ENCODE peak calls at places on chromosome 12, in nine cellular contexts. One of them, this sample, is unnamed.

GRCh38 chr12:4006743-4007142 is 133.5 kb upstream of the PARP11 start:
- DNase-seq in iPS-NIHi11: no peak
- DNase-seq in activated naive CD8-positive, alpha-beta T cell treated with anti-CD3 and anti-CD28 coated beads, Interleukin-2, amount 50 U/mL, for 24 hours: no peak
- DNase-seq in C1 segment of cervical spinal cord: no peak
- DNase-seq in left kidney: no peak
- DNase-seq in amniotic stem cell: no peak
- DNase-seq in nephron progenitor cell: no peak
- DNase-seq in SW 1271: no peak
- DNase-seq in stimulated activated CD8-positive, alpha-beta memory T cell treated with anti-CD3 and anti-CD28 coated beads, Interleukin-4, amount 100 ng/mL, for 4 hours: no peak
- DNase-seq in this sample: no peak

GRCh38 chr12:57803317-57803893 is 15.1 kb downstream of the AVIL start:
- DNase-seq in iPS-NIHi11: peak; percentile 85
- DNase-seq in activated naive CD8-positive, alpha-beta T cell treated with anti-CD3 and anti-CD28 coated beads, Interleukin-2, amount 50 U/mL, for 24 hours: peak; percentile 42
- DNase-seq in C1 segment of cervical spinal cord: no peak
- DNase-seq in left kidney: peak; percentile 47
- DNase-seq in amniotic stem cell: no peak
- DNase-seq in nephron progenitor cell: peak; percentile 59
- DNase-seq in SW 1271: peak; percentile 60
- DNase-seq in stimulated activated CD8-positive, alpha-beta memory T cell treated with anti-CD3 and anti-CD28 coated beads, Interleukin-4, amount 100 ng/mL, for 4 hours: no peak
- DNase-seq in this sample: peak; percentile 69

GRCh38 chr12:56086608-56087007 is 6.6 kb downstream of the ERBB3 start:
- DNase-seq in iPS-NIHi11: no peak
- DNase-seq in activated naive CD8-positive, alpha-beta T cell treated with anti-CD3 and anti-CD28 coated beads, Interleukin-2, amount 50 U/mL, for 24 hours: no peak
- DNase-seq in C1 segment of cervical spinal cord: no peak
- DNase-seq in left kidney: no peak
- DNase-seq in amniotic stem cell: no peak
- DNase-seq in nephron progenitor cell: no peak
- DNase-seq in SW 1271: no peak
- DNase-seq in stimulated activated CD8-positive, alpha-beta memory T cell treated with anti-CD3 and anti-CD28 coated beads, Interleukin-4, amount 100 ng/mL, for 4 hours: no peak
- DNase-seq in this sample: no peak

GRCh38 chr12:120539303-120539702 is 5.1 kb downstream of the RNF10 start:
- DNase-seq in iPS-NIHi11: no peak
- DNase-seq in activated naive CD8-positive, alpha-beta T cell treated with anti-CD3 and anti-CD28 coated beads, Interleukin-2, amount 50 U/mL, for 24 hours: no peak
- DNase-seq in C1 segment of cervical spinal cord: no peak
- DNase-seq in left kidney: no peak
- DNase-seq in amniotic stem cell: no peak
- DNase-seq in nephron progenitor cell: no peak
- DNase-seq in SW 1271: peak; percentile 25
- DNase-seq in stimulated activated CD8-positive, alpha-beta memory T cell treated with anti-CD3 and anti-CD28 coated beads, Interleukin-4, amount 100 ng/mL, for 4 hours: no peak
- DNase-seq in this sample: no peak

GRCh38 chr12:120804428-120804827 is 78.8 kb downstream of the ACADS start:
- DNase-seq in iPS-NIHi11: no peak
- DNase-seq in activated naive CD8-positive, alpha-beta T cell treated with anti-CD3 and anti-CD28 coated beads, Interleukin-2, amount 50 U/mL, for 24 hours: no peak
- DNase-seq in C1 segment of cervical spinal cord: no peak
- DNase-seq in left kidney: no peak
- DNase-seq in amniotic stem cell: no peak
- DNase-seq in nephron progenitor cell: no peak
- DNase-seq in SW 1271: no peak
- DNase-seq in stimulated activated CD8-positive, alpha-beta memory T cell treated with anti-CD3 and anti-CD28 coated beads, Interleukin-4, amount 100 ng/mL, for 4 hours: no peak
- DNase-seq in this sample: no peak

GRCh38 chr12:80412343-80412953 is 31.6 kb upstream of the PTPRQ start:
- DNase-seq in iPS-NIHi11: peak; percentile 27
- DNase-seq in activated naive CD8-positive, alpha-beta T cell treated with anti-CD3 and anti-CD28 coated beads, Interleukin-2, amount 50 U/mL, for 24 hours: no peak
- DNase-seq in C1 segment of cervical spinal cord: no peak
- DNase-seq in left kidney: peak; percentile 70
- DNase-seq in amniotic stem cell: peak; percentile 49
- DNase-seq in nephron progenitor cell: peak; percentile 12
- DNase-seq in SW 1271: peak; percentile 61
- DNase-seq in stimulated activated CD8-positive, alpha-beta memory T cell treated with anti-CD3 and anti-CD28 coated beads, Interleukin-4, amount 100 ng/mL, for 4 hours: no peak
- DNase-seq in this sample: peak; percentile 76

GRCh38 chr12:25958254-25959068 is at the start of gene RASSF8:
- DNase-seq in iPS-NIHi11: peak; percentile 91
- DNase-seq in activated naive CD8-positive, alpha-beta T cell treated with anti-CD3 and anti-CD28 coated beads, Interleukin-2, amount 50 U/mL, for 24 hours: peak; percentile 24
- DNase-seq in C1 segment of cervical spinal cord: peak; percentile 43
- DNase-seq in left kidney: peak; percentile 95
- DNase-seq in amniotic stem cell: peak; percentile 64
- DNase-seq in nephron progenitor cell: peak; percentile 83
- DNase-seq in SW 1271: peak; percentile 61
- DNase-seq in stimulated activated CD8-positive, alpha-beta memory T cell treated with anti-CD3 and anti-CD28 coated beads, Interleukin-4, amount 100 ng/mL, for 4 hours: no peak
- DNase-seq in this sample: peak; percentile 79

GRCh38 chr12:86254399-86255107 is 1.6 kb downstream of the MGAT4C start:
- DNase-seq in iPS-NIHi11: no peak
- DNase-seq in activated naive CD8-positive, alpha-beta T cell treated with anti-CD3 and anti-CD28 coated beads, Interleukin-2, amount 50 U/mL, for 24 hours: no peak
- DNase-seq in C1 segment of cervical spinal cord: no peak
- DNase-seq in left kidney: no peak
- DNase-seq in amniotic stem cell: no peak
- DNase-seq in nephron progenitor cell: no peak
- DNase-seq in SW 1271: no peak
- DNase-seq in stimulated activated CD8-positive, alpha-beta memory T cell treated with anti-CD3 and anti-CD28 coated beads, Interleukin-4, amount 100 ng/mL, for 4 hours: no peak
- DNase-seq in this sample: no peak

GRCh38 chr12:26628234-26628633 is 204.8 kb downstream of the ITPR2 start:
- DNase-seq in iPS-NIHi11: no peak
- DNase-seq in activated naive CD8-positive, alpha-beta T cell treated with anti-CD3 and anti-CD28 coated beads, Interleukin-2, amount 50 U/mL, for 24 hours: no peak
- DNase-seq in C1 segment of cervical spinal cord: no peak
- DNase-seq in left kidney: no peak
- DNase-seq in amniotic stem cell: no peak
- DNase-seq in nephron progenitor cell: no peak
- DNase-seq in SW 1271: no peak
- DNase-seq in stimulated activated CD8-positive, alpha-beta memory T cell treated with anti-CD3 and anti-CD28 coated beads, Interleukin-4, amount 100 ng/mL, for 4 hours: no peak
- DNase-seq in this sample: no peak

GRCh38 chr12:67524861-67525499 is 123.6 kb upstream of the DYRK2 start:
- DNase-seq in iPS-NIHi11: no peak
- DNase-seq in activated naive CD8-positive, alpha-beta T cell treated with anti-CD3 and anti-CD28 coated beads, Interleukin-2, amount 50 U/mL, for 24 hours: no peak
- DNase-seq in C1 segment of cervical spinal cord: no peak
- DNase-seq in left kidney: no peak
- DNase-seq in amniotic stem cell: no peak
- DNase-seq in nephron progenitor cell: no peak
- DNase-seq in SW 1271: no peak
- DNase-seq in stimulated activated CD8-positive, alpha-beta memory T cell treated with anti-CD3 and anti-CD28 coated beads, Interleukin-4, amount 100 ng/mL, for 4 hours: no peak
- DNase-seq in this sample: no peak

GRCh38 chr12:5064913-5065490 is 21.3 kb downstream of the KCNA5 start:
- DNase-seq in iPS-NIHi11: no peak
- DNase-seq in activated naive CD8-positive, alpha-beta T cell treated with anti-CD3 and anti-CD28 coated beads, Interleukin-2, amount 50 U/mL, for 24 hours: no peak
- DNase-seq in C1 segment of cervical spinal cord: no peak
- DNase-seq in left kidney: no peak
- DNase-seq in amniotic stem cell: no peak
- DNase-seq in nephron progenitor cell: no peak
- DNase-seq in SW 1271: no peak
- DNase-seq in stimulated activated CD8-positive, alpha-beta memory T cell treated with anti-CD3 and anti-CD28 coated beads, Interleukin-4, amount 100 ng/mL, for 4 hours: no peak
- DNase-seq in this sample: no peak

GRCh38 chr12:94207467-94208432 is 59.4 kb downstream of the PLXNC1 start:
- DNase-seq in iPS-NIHi11: no peak
- DNase-seq in activated naive CD8-positive, alpha-beta T cell treated with anti-CD3 and anti-CD28 coated beads, Interleukin-2, amount 50 U/mL, for 24 hours: peak; percentile 34
- DNase-seq in C1 segment of cervical spinal cord: no peak
- DNase-seq in left kidney: peak; percentile 51
- DNase-seq in amniotic stem cell: no peak
- DNase-seq in nephron progenitor cell: no peak
- DNase-seq in SW 1271: no peak
- DNase-seq in stimulated activated CD8-positive, alpha-beta memory T cell treated with anti-CD3 and anti-CD28 coated beads, Interleukin-4, amount 100 ng/mL, for 4 hours: no peak
- DNase-seq in this sample: peak; percentile 61

GRCh38 chr12:96578526-96579125 is 89.2 kb downstream of the CFAP54 start:
- DNase-seq in iPS-NIHi11: peak; percentile 52
- DNase-seq in activated naive CD8-positive, alpha-beta T cell treated with anti-CD3 and anti-CD28 coated beads, Interleukin-2, amount 50 U/mL, for 24 hours: no peak
- DNase-seq in C1 segment of cervical spinal cord: no peak
- DNase-seq in left kidney: peak; percentile 82
- DNase-seq in amniotic stem cell: peak; percentile 9
- DNase-seq in nephron progenitor cell: peak; percentile 2
- DNase-seq in SW 1271: peak; percentile 73
- DNase-seq in stimulated activated CD8-positive, alpha-beta memory T cell treated with anti-CD3 and anti-CD28 coated beads, Interleukin-4, amount 100 ng/mL, for 4 hours: no peak
- DNase-seq in this sample: peak; percentile 77